ENCODE peak calls at places on chromosomes 13 and 19, in nine cellular contexts. U, E, Q, B, Y, I, W, F and H are unnamed samples.

GRCh38 chr19:15399635-15400034 is 19.2 kb downstream of the AKAP8L start:
- DNase-seq in U (no peak), I (no peak), W (no peak), E (no peak), Q (no peak), B (no peak), Y (no peak), F (no peak), H (no peak)

GRCh38 chr19:43699506-43700367 is 16.1 kb upstream of the IRGC start:
- DNase-seq in E (no peak), Y (no peak), W (peak), B (no peak), Q (no peak), F (peak), I (no peak), U (no peak), H (peak)

GRCh38 chr13:110251227-110251791 is 55.6 kb downstream of the COL4A1 start:
- DNase-seq in I (no peak), E (no peak), B (no peak), Y (no peak), Q (no peak), U (no peak), W (no peak), F (no peak), H (no peak)

GRCh38 chr19:35717665-35718344 is at the start of gene KMT2B:
- DNase-seq in B (no peak), W (no peak), I (peak), U (no peak), Q (no peak), F (peak), E (no peak), Y (no peak), H (no peak)

GRCh38 chr19:41324231-41324702 is 14.3 kb downstream of the CCDC97 start:
- DNase-seq in Y (no peak), B (no peak), F (no peak), I (no peak), E (no peak), Q (no peak), W (no peak), U (no peak), H (no peak)

GRCh38 chr13:56586966-56587365 is 553.8 kb upstream of the PRR20A start:
- DNase-seq in F (no peak), U (no peak), W (no peak), Q (no peak), B (no peak), Y (no peak), I (no peak), E (no peak), H (no peak)

GRCh38 chr13:44300895-44301638 is 72.6 kb upstream of the SERP2 start:
- DNase-seq in E (no peak), W (peak), I (no peak), F (peak), Q (no peak), Y (peak), U (peak), B (no peak), H (peak)

GRCh38 chr13:75876371-75877050 is 240.4 kb downstream of the LMO7 start:
- DNase-seq in W (peak), U (peak), I (peak), Y (peak), B (peak), E (peak), Q (peak), F (peak), H (peak)

GRCh38 chr19:13430790-13431582 is 75.3 kb downstream of the CACNA1A start:
- DNase-seq in F (peak), B (peak), U (peak), Y (peak), W (peak), E (peak), Q (peak), I (peak), H (no peak)

GRCh38 chr13:19601749-19602725 is 31.4 kb upstream of the MPHOSPH8 start:
- DNase-seq in E (no peak), W (peak), B (peak), Q (no peak), U (peak), I (peak), Y (no peak), F (peak), H (peak)

GRCh38 chr19:2095338-2095938 is 688 bp downstream of the MOB3A start:
- DNase-seq in W (no peak), U (no peak), E (no peak), B (no peak), Y (no peak), I (no peak), F (no peak), Q (no peak), H (no peak)

GRCh38 chr19:57803594-57804325 is 11.0 kb downstream of the ZNF552 start:
- DNase-seq in F (peak), U (peak), W (no peak), Q (no peak), E (peak), Y (no peak), B (no peak), I (no peak), H (no peak)

GRCh38 chr19:3366104-3366760 is at the start of gene NFIC:
- DNase-seq in I (peak), Q (no peak), Y (peak), U (peak), E (no peak), B (no peak), F (peak), W (peak), H (peak)

GRCh38 chr13:78604782-78605611 is 1.6 kb upstream of the POU4F1 start:
- DNase-seq in E (no peak), W (no peak), Q (no peak), Y (peak), U (no peak), I (no peak), B (no peak), F (no peak), H (no peak)

GRCh38 chr13:45280751-45281634 is 60.0 kb downstream of the TPT1 start:
- DNase-seq in B (peak), E (peak), U (peak), W (peak), F (peak), Q (peak), Y (peak), I (peak), H (peak)

GRCh38 chr13:79541426-79542049 is 60.6 kb downstream of the NDFIP2 start:
- DNase-seq in I (peak), Q (no peak), B (no peak), U (no peak), Y (peak), E (peak), F (no peak), W (no peak), H (no peak)

GRCh38 chr13:111093136-111093535 is 22.0 kb upstream of the ARHGEF7 start:
- DNase-seq in Q (no peak), B (no peak), E (no peak), Y (no peak), U (no peak), W (no peak), I (no peak), F (no peak), H (no peak)

GRCh38 chr19:10327793-10328192 is 5.5 kb downstream of the RAVER1 start:
- DNase-seq in F (no peak), W (no peak), Q (no peak), B (no peak), E (no peak), I (no peak), U (no peak), Y (no peak), H (no peak)

GRCh38 chr19:45104658-45105384 is 11.8 kb downstream of the PPP1R37 start:
- DNase-seq in F (no peak), I (no peak), W (no peak), B (no peak), Q (no peak), E (no peak), Y (no peak), U (no peak), H (no peak)

GRCh38 chr13:83895994-83896580 is 13.8 kb upstream of the SLITRK1 start:
- DNase-seq in Q (peak), Y (no peak), E (no peak), W (no peak), F (no peak), U (no peak), I (no peak), B (no peak), H (no peak)

GRCh38 chr13:33723365-33723764 is 94.6 kb upstream of the RFC3 start:
- DNase-seq in B (no peak), Q (no peak), I (no peak), E (no peak), F (no peak), Y (no peak), W (no peak), U (no peak), H (no peak)

GRCh38 chr13:40221460-40222201 is 444.8 kb downstream of the FOXO1 start:
- DNase-seq in W (no peak), Q (no peak), U (no peak), I (no peak), E (no peak), F (no peak), Y (no peak), B (no peak), H (no peak)

GRCh38 chr19:53511933-53512374 is 26.0 kb upstream of the ZNF331 start:
- DNase-seq in B (peak), F (peak), W (peak), I (no peak), U (peak), Y (peak), Q (no peak), E (peak), H (peak)